ENCODE peak calls at places on chromosome 5, in nine cellular contexts. I is activated CD8-positive, alpha-beta memory T cell treated with anti-CD3 and anti-CD28 coated beads, Interleukin-2, amount 50 U/mL, for 48 hours; S is tibial nerve; L is NCI-H187; Z is stimulated activated CD8-positive, alpha-beta memory T cell treated with anti-CD3 and anti-CD28 coated beads, Interleukin-12 subunit alpha, Interleukin-12 subunit beta, amount 100 ng/mL, for 1 hour; T is SW480; C is WERI-Rb-1; J is left cardiac atrium; Q is nucleus accumbens. R is an unnamed sample.

GRCh38 chr5:137336161-137336560 is 163.0 kb downstream of the SPOCK1 start:
- DNase-seq in J (no peak), S (no peak), Z (no peak), Q (no peak), I (no peak), T (no peak), L (no peak), C (no peak), R (no peak)

GRCh38 chr5:174751154-174751990 is 27.0 kb downstream of the MSX2 start:
- DNase-seq in J (no peak), C (no peak), Z (no peak), S (no peak), T (peak; percentile 90), I (peak; percentile 49), L (peak; percentile 11), Q (peak; percentile 32), R (peak; percentile 62)

GRCh38 chr5:128757560-128757959 is 207.7 kb upstream of the SLC27A6 start:
- DNase-seq in S (no peak), Q (no peak), I (no peak), Z (no peak), J (no peak), C (no peak), L (no peak), T (no peak), R (no peak)

GRCh38 chr5:175672976-175673648 is 15.2 kb downstream of the HRH2 start:
- DNase-seq in Z (no peak), T (no peak), S (no peak), L (no peak), J (no peak), Q (no peak), C (no peak), I (no peak), R (no peak)

GRCh38 chr5:148740966-148741742 is 85.3 kb upstream of the ADRB2 start:
- DNase-seq in I (no peak), L (no peak), T (peak; percentile 74), Q (no peak), S (no peak), Z (no peak), J (no peak), C (no peak), R (no peak)

GRCh38 chr5:160657622-160658458 is 194.2 kb downstream of the ATP10B start:
- DNase-seq in T (peak; percentile 27), J (no peak), Z (no peak), Q (no peak), I (no peak), S (no peak), L (no peak), C (no peak), R (no peak)

GRCh38 chr5:91266184-91266705 is 116.9 kb downstream of the ARRDC3 start:
- DNase-seq in J (no peak), L (no peak), I (no peak), S (no peak), C (no peak), T (peak; percentile 66), Q (no peak), Z (no peak), R (no peak)

GRCh38 chr5:74342948-74343682 is 297.4 kb downstream of the ENC1 start:
- DNase-seq in Z (no peak), Q (no peak), T (no peak), J (no peak), S (no peak), L (no peak), C (no peak), I (no peak), R (no peak)

GRCh38 chr5:32432633-32433032 is 11.9 kb downstream of the ZFR start:
- DNase-seq in L (no peak), T (no peak), C (no peak), Q (no peak), I (no peak), J (no peak), S (no peak), Z (no peak), R (no peak)

GRCh38 chr5:164115420-164115819 is 610.0 kb downstream of the MAT2B start:
- DNase-seq in L (no peak), Q (no peak), J (no peak), C (no peak), Z (no peak), T (no peak), S (no peak), I (no peak), R (no peak)

GRCh38 chr5:177437623-177438022 is 9.0 kb upstream of the PRR7 start:
- DNase-seq in J (no peak), L (no peak), S (no peak), T (peak; percentile 84), Z (no peak), Q (no peak), C (no peak), I (no peak), R (no peak)

GRCh38 chr5:168324864-168325615 is 33.6 kb downstream of the WWC1 start:
- DNase-seq in I (no peak), J (no peak), Z (no peak), Q (no peak), S (no peak), T (peak; percentile 78), C (no peak), L (no peak), R (peak; percentile 73)

GRCh38 chr5:125696762-125697161 is 726.4 kb upstream of the GRAMD2B start:
- DNase-seq in Q (no peak), Z (no peak), J (no peak), C (no peak), L (no peak), I (no peak), T (peak; percentile 13), S (peak; percentile 29), R (peak; percentile 71)

GRCh38 chr5:88256037-88256436 is 12.6 kb downstream of the TMEM161B start:
- DNase-seq in C (no peak), Q (no peak), S (no peak), J (no peak), L (no peak), I (no peak), Z (no peak), T (no peak), R (no peak)

GRCh38 chr5:61132559-61132958 is 29.7 kb downstream of the SMIM15 start:
- DNase-seq in S (no peak), J (no peak), L (no peak), Q (no peak), I (no peak), Z (no peak), C (no peak), T (peak; percentile 37), R (no peak)

GRCh38 chr5:78716221-78716620 is 67.6 kb upstream of the LHFPL2 start:
- DNase-seq in S (no peak), C (no peak), J (no peak), L (no peak), Z (no peak), Q (no peak), T (no peak), I (no peak), R (no peak)

R was measured in MG63.